ENCODE peak calls at places on chromosomes 7 and 10, in nine cellular contexts. N is lower lobe of right lung, J is RWPE1, T is AG04450, H is nephron progenitor cell, S is mesothelial cell of epicardium, I is endothelial cell, Y is Calu3, X is tibial artery. G is an unnamed sample.

GRCh38 chr10:60645928-60646433 is 132.3 kb upstream of the CDK1 start:
- DNase-seq in N (no peak), J (no peak), S (no peak), Y (no peak), I (no peak), X (no peak), T (no peak), H (no peak), G (no peak)

GRCh38 chr10:111789821-111790220 is 393.7 kb downstream of the GPAM start:
- DNase-seq in Y (no peak), I (no peak), J (no peak), N (no peak), H (no peak), X (no peak), T (no peak), S (no peak), G (no peak)

GRCh38 chr10:71081912-71082311 is 130.5 kb upstream of the UNC5B start:
- DNase-seq in N (no peak), J (no peak), H (no peak), T (no peak), X (no peak), S (peak; percentile 19), Y (no peak), I (no peak), G (no peak)

GRCh38 chr10:127151981-127152699 is 44.3 kb downstream of the INSYN2A start:
- DNase-seq in X (no peak), H (no peak), Y (no peak), T (no peak), J (peak; percentile 57), N (peak; percentile 77), S (no peak), I (no peak), G (no peak)

GRCh38 chr7:27795977-27796376 is 56.0 kb downstream of the TAX1BP1 start:
- DNase-seq in X (no peak), J (no peak), S (no peak), Y (no peak), N (no peak), T (no peak), H (no peak), I (no peak), G (no peak)

GRCh38 chr10:72323108-72323932 is 31.4 kb downstream of the DNAJB12 start:
- DNase-seq in H (no peak), S (no peak), X (no peak), Y (no peak), T (no peak), I (no peak), N (no peak), J (no peak), G (no peak)

GRCh38 chr10:133011883-133012282 is 69.5 kb upstream of the CFAP46 start:
- DNase-seq in I (no peak), Y (no peak), N (no peak), X (no peak), S (no peak), J (no peak), T (no peak), H (no peak), G (no peak)

GRCh38 chr10:95767884-95768556 is 12.1 kb downstream of the ENTPD1 start:
- DNase-seq in N (no peak), J (no peak), S (no peak), H (no peak), T (peak; percentile 1), Y (no peak), X (no peak), I (no peak), G (no peak)

GRCh38 chr10:95327367-95327766 is 36.6 kb upstream of the PDLIM1 start:
- DNase-seq in Y (no peak), T (no peak), I (no peak), J (peak; percentile 55), H (no peak), S (no peak), X (peak; percentile 36), N (peak; percentile 60), G (no peak)

DNA sequence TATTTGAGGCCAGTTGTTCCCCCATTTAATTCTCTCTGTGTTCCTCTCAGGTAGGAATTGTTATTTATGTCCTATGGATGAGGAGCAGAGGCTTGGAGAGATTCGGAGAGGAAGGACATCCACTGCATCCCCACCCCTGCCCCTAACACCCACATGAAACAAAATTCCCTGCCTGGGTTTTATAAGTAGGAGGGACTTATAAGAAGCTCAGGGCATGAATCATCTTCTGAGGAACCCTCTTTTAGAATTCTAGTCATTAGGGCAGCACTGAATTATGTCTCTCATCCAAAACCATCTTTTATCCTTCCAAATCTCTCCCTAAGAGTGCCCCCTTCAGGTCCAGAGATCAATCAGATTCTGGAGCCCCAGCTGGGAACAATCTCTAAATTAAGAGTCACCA is 5.0 kb downstream of the CHAT start:
- DNase-seq in X (no peak), I (no peak), N (no peak), T (no peak), Y (no peak), J (no peak), S (no peak), H (no peak), G (no peak)
- TF ChIP-seq CTCF in X (no peak), I (no peak), N (no peak), T (no peak), Y (no peak), J (no peak), S (no peak), H (no peak), G (no peak)

GRCh38 chr10:15088428-15089261 is at the start of gene ACBD7:
- DNase-seq in N (peak; percentile 83), Y (peak; percentile 89), I (peak; percentile 87), S (peak; percentile 81), H (peak; percentile 86), J (peak; percentile 85), X (peak; percentile 77), T (peak; percentile 21), G (peak; percentile 89)

GRCh38 chr10:15084502-15084922 is 4.1 kb downstream of the ACBD7 start:
- DNase-seq in T (peak; percentile 88), H (no peak), I (no peak), Y (peak; percentile 67), N (no peak), X (peak; percentile 44), J (peak; percentile 89), S (no peak), G (no peak)

GRCh38 chr10:15083674-15084501 is 4.7 kb downstream of the ACBD7 start:
- DNase-seq in S (no peak), N (no peak), Y (peak; percentile 3), H (no peak), J (no peak), I (no peak), T (no peak), X (no peak), G (no peak)
- TF ChIP-seq CTCF in S (no peak), N (no peak), Y (no peak), H (no peak), J (no peak), I (no peak), T (no peak), X (no peak), G (no peak)

DNA sequence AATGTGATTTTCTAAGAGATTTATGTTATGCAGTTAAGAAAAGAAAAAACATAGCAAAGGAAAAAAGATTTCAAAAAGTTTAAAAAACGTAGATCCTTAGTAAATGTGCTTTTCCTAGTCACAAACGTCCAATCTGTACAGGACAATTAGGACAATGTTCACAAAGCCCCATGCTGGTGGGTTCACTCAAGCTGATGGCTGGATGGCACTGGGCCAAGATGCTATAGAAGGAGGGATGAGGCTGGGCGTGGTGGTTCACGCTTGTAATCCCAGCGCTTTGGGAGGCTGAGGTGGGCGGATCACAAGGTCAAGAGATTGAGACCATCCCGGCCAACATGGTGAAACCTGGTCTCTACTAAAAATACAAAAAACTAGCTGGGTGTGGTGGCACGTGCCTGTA is 22.1 kb downstream of the SVIL start:
- DNase-seq in S (no peak), N (no peak), X (no peak), T (no peak), J (no peak), I (no peak), Y (no peak), H (no peak), G (no peak)
- TF ChIP-seq CTCF in S (no peak), N (no peak), X (no peak), T (no peak), J (no peak), I (no peak), Y (no peak), H (no peak), G (no peak)

GRCh38 chr7:54546081-54546985 is 4.2 kb downstream of the VSTM2A start:
- DNase-seq in Y (peak; percentile 83), S (peak; percentile 60), I (peak; percentile 79), J (peak; percentile 51), X (no peak), N (no peak), H (peak; percentile 78), T (no peak), G (peak; percentile 12)
- TF ChIP-seq CTCF in Y (peak; percentile 50), S (no peak), I (peak; percentile 28), J (peak; percentile 13), X (no peak), N (no peak), H (peak; percentile 36), T (no peak), G (no peak)